ENCODE peak calls at places on chromosomes 16 and 17, in eight cellular contexts. U is HCT116; X is fibroblast of the aortic adventitia; A is transverse colon; W is NCI-H345; V is activated effector memory CD4-positive, alpha-beta T cell treated with anti-CD3 and anti-CD28 coated beads, Interleukin-2, amount 50 U/mL, for 16 hours; N is kidney; F is left ventricle myocardium superior. H is an unnamed sample.

GRCh38 chr16:14196539-14196938 is 125.4 kb downstream of the MRTFB start:
- DNase-seq in V (no peak), N (no peak), F (no peak), W (no peak), U (no peak), A (no peak), X (peak; percentile 25), H (no peak)

GRCh38 chr17:58560511-58560910 is 46.1 kb upstream of the MTMR4 start:
- DNase-seq in U (no peak), A (no peak), F (no peak), N (no peak), V (no peak), X (no peak), W (no peak), H (no peak)

GRCh38 chr16:8537691-8538342 is 52.5 kb downstream of the TMEM114 start:
- DNase-seq in F (no peak), N (no peak), A (no peak), V (no peak), U (no peak), X (no peak), W (no peak), H (no peak)

GRCh38 chr17:78378225-78379133 is at the start of gene PGS1:
- DNase-seq in U (peak; percentile 49), X (peak; percentile 71), V (peak; percentile 94), W (peak; percentile 86), A (peak; percentile 85), F (peak; percentile 91), N (peak; percentile 95), H (peak; percentile 87)

GRCh38 chr17:77819497-77819896 is 139.0 kb upstream of the TNRC6C start:
- DNase-seq in V (no peak), U (no peak), F (no peak), A (no peak), X (no peak), N (no peak), W (peak; percentile 15), H (no peak)

GRCh38 chr17:29070308-29070707 is 27.4 kb downstream of the PIPOX start:
- DNase-seq in F (peak; percentile 12), N (no peak), X (no peak), W (no peak), U (no peak), A (no peak), V (no peak), H (no peak)

GRCh38 chr17:41682611-41683010 is 6.1 kb upstream of the EIF1 start:
- DNase-seq in N (no peak), A (no peak), U (no peak), W (no peak), V (no peak), X (no peak), F (no peak), H (no peak)

GRCh38 chr17:4499431-4500187 is 928 bp downstream of the SPNS2 start:
- DNase-seq in U (no peak), V (peak; percentile 69), W (no peak), N (peak; percentile 79), A (no peak), X (no peak), F (peak; percentile 59), H (no peak)

GRCh38 chr17:28957277-28957991 is 6.1 kb upstream of the PHF12 start:
- DNase-seq in A (no peak), X (no peak), U (no peak), F (no peak), W (no peak), N (no peak), V (peak; percentile 31), H (no peak)

GRCh38 chr16:84111481-84111880 is 5.3 kb downstream of the MBTPS1 start:
- DNase-seq in V (no peak), W (no peak), F (no peak), N (no peak), X (no peak), A (no peak), U (no peak), H (no peak)

GRCh38 chr17:54956802-54957201 is 11.7 kb downstream of the COX11 start:
- DNase-seq in V (no peak), X (no peak), U (no peak), N (no peak), F (no peak), W (no peak), A (no peak), H (no peak)

GRCh38 chr16:57694556-57695377 is at the start of gene DRC7:
- DNase-seq in U (peak; percentile 54), W (peak; percentile 36), X (peak; percentile 40), V (no peak), F (no peak), A (peak; percentile 25), N (no peak), H (no peak)

GRCh38 chr16:51888021-51888420 is 658.9 kb downstream of the TOX3 start:
- DNase-seq in V (no peak), N (no peak), F (no peak), U (no peak), A (no peak), X (peak; percentile 31), W (no peak), H (no peak)

GRCh38 chr17:7707446-7707845 is 2.4 kb downstream of the EFNB3 start:
- DNase-seq in V (no peak), F (no peak), U (no peak), W (no peak), X (no peak), A (no peak), N (no peak), H (no peak)

GRCh38 chr17:41060052-41060604 is at the start of gene KRTAP2-3:
- DNase-seq in N (no peak), X (peak; percentile 88), W (no peak), U (peak; percentile 86), V (no peak), F (no peak), A (no peak), H (no peak)

GRCh38 chr16:887846-888245 is 82.9 kb downstream of the LMF1 start:
- DNase-seq in U (no peak), N (peak; percentile 59), X (no peak), A (no peak), F (peak; percentile 23), V (no peak), W (no peak), H (peak; percentile 16)

GRCh38 chr16:2019500-2019899 is at the start of gene NPW:
- DNase-seq in A (no peak), U (no peak), X (no peak), F (no peak), N (peak; percentile 75), V (peak; percentile 74), W (peak; percentile 30), H (no peak)

GRCh38 chr16:83102336-83102735 is 475.6 kb downstream of the CDH13 start:
- DNase-seq in N (no peak), U (no peak), A (no peak), X (no peak), W (no peak), V (no peak), F (no peak), H (no peak)

GRCh38 chr16:2535644-2536021 is 2.2 kb upstream of the PDPK1 start:
- DNase-seq in U (no peak), N (no peak), A (no peak), X (peak; percentile 94), V (no peak), F (no peak), W (no peak), H (peak; percentile 44)

GRCh38 chr16:12062343-12063003 is 85.9 kb downstream of the SNX29 start:
- DNase-seq in U (peak; percentile 4), V (peak; percentile 27), X (peak; percentile 95), W (no peak), N (peak; percentile 93), F (peak; percentile 83), A (peak; percentile 65), H (peak; percentile 92)

GRCh38 chr17:39601010-39601597 is 6.6 kb downstream of the NEUROD2 start:
- DNase-seq in W (no peak), X (no peak), V (no peak), N (no peak), F (no peak), U (no peak), A (no peak), H (no peak)

GRCh38 chr16:31344712-31345111 is 10.3 kb upstream of the ITGAX start:
- DNase-seq in X (no peak), V (peak; percentile 49), A (no peak), F (no peak), U (no peak), N (peak; percentile 15), W (no peak), H (no peak)

GRCh38 chr16:89099905-89100304 is 6.3 kb downstream of the ACSF3 start:
- DNase-seq in N (no peak), A (peak; percentile 74), X (peak; percentile 39), U (no peak), W (no peak), V (no peak), F (no peak), H (no peak)

GRCh38 chr16:57809843-57810196 is 7.5 kb upstream of the KIFC3 start:
- DNase-seq in U (no peak), F (no peak), A (no peak), W (no peak), X (no peak), V (no peak), N (no peak), H (no peak)

GRCh38 chr17:17029938-17030337 is 12.3 kb upstream of the MPRIP start:
- DNase-seq in N (no peak), W (no peak), F (no peak), V (no peak), X (no peak), A (no peak), U (no peak), H (no peak)

GRCh38 chr17:42548070-42548837 is 4.5 kb upstream of the HSD17B1 start:
- DNase-seq in U (no peak), V (peak; percentile 92), W (peak; percentile 86), X (no peak), F (peak; percentile 78), A (peak; percentile 93), N (peak; percentile 92), H (peak; percentile 70)

GRCh38 chr17:38879878-38880727 is 10.2 kb downstream of the LASP1 start:
- DNase-seq in N (peak; percentile 88), F (peak; percentile 55), A (peak; percentile 41), W (no peak), V (no peak), X (peak; percentile 90), U (no peak), H (peak; percentile 77)

GRCh38 chr16:53417011-53417410 is 17.3 kb upstream of the RBL2 start:
- DNase-seq in X (peak; percentile 43), W (no peak), V (no peak), F (no peak), U (no peak), A (no peak), N (no peak), H (no peak)

GRCh38 chr16:1119766-1120611 is 23.9 kb upstream of the C1QTNF8 start:
- DNase-seq in N (no peak), W (no peak), A (no peak), V (no peak), X (no peak), F (no peak), U (no peak), H (no peak)